ENCODE peak calls at places on chromosomes 1 and 21, in six cellular contexts. B, H, F, S, R and V are unnamed samples. For H3K4me1, the result is how much of the 10 kb centered on the place peaks cover.

GRCh38 chr1:149945206-149945605 is 8.5 kb upstream of the MTMR11 start:
- DNase-seq in B (no peak), H (no peak), F (no peak), S (no peak), R (no peak), V (no peak)

GRCh38 chr1:115654663-115655306 is 13.0 kb downstream of the VANGL1 start:
- DNase-seq in B (no peak), H (no peak), F (no peak), S (peak), R (no peak), V (no peak)

GRCh38 chr1:25068829-25069228 is 138.8 kb upstream of the RUNX3 start:
- DNase-seq in B (no peak), H (no peak), F (no peak), S (no peak), R (no peak), V (no peak)

GRCh38 chr1:172914517-172915144 is 136.1 kb downstream of the TNFSF18 start:
- DNase-seq in B (no peak), H (no peak), F (no peak), S (no peak), R (no peak), V (no peak)

GRCh38 chr21:44762221-44763049 is 39.2 kb downstream of the UBE2G2 start:
- DNase-seq in B (no peak), H (peak), F (no peak), S (no peak), R (no peak), V (no peak)

GRCh38 chr1:27589841-27590426 is 14.0 kb downstream of the AHDC1 start:
- DNase-seq in B (peak), H (no peak), F (peak), S (no peak), R (no peak), V (no peak)

GRCh38 chr1:85464497-85465098 is 361 bp downstream of the DDAH1 start:
- DNase-seq in B (peak), H (peak), F (peak), S (peak), R (peak), V (peak)

GRCh38 chr1:8118031-8118451 is 91.9 kb upstream of the ERRFI1 start:
- DNase-seq in B (peak), H (no peak), F (no peak), S (no peak), R (peak), V (no peak)

GRCh38 chr1:17207046-17207445 is 2.1 kb downstream of the PADI1 start:
- DNase-seq in B (no peak), H (no peak), F (no peak), S (no peak), R (no peak), V (no peak)

GRCh38 chr1:117674521-117675400 is 68.9 kb downstream of the TENT5C start:
- DNase-seq in B (peak), H (no peak), F (no peak), S (peak), R (no peak), V (no peak)

GRCh38 chr1:206797534-206798383 is 25.5 kb upstream of the IL10 start:
- DNase-seq in B (peak), H (no peak), F (peak), S (peak), R (peak), V (no peak)

GRCh38 chr1:68384321-68384813 is 65.4 kb downstream of the RPE65 start:
- DNase-seq in B (peak), H (no peak), F (no peak), S (no peak), R (no peak), V (no peak)

GRCh38 chr1:58628987-58629598 is 52.0 kb upstream of the TACSTD2 start:
- DNase-seq in B (no peak), H (no peak), F (no peak), S (no peak), R (no peak), V (no peak)

GRCh38 chr1:95532335-95532734 is 298.3 kb downstream of the RWDD3 start:
- DNase-seq in B (peak), H (no peak), F (no peak), S (peak), R (no peak), V (no peak)

GRCh38 chr1:206649261-206649660 is 13.9 kb downstream of the DYRK3 start:
- DNase-seq in B (no peak), H (no peak), F (no peak), S (no peak), R (no peak), V (no peak)

GRCh38 chr1:215476541-215476940 is 90.6 kb upstream of the KCTD3 start:
- DNase-seq in B (no peak), H (no peak), F (no peak), S (no peak), R (no peak), V (no peak)

GRCh38 chr1:47549532-47549931 is 111.7 kb downstream of the FOXD2 start:
- DNase-seq in B (no peak), H (no peak), F (no peak), S (no peak), R (no peak), V (no peak)

GRCh38 chr1:20343149-20343936 is 52.7 kb downstream of the VWA5B1 start:
- DNase-seq in B (no peak), H (peak), F (peak), S (peak), R (peak), V (no peak)

GRCh38 chr21:28489197-28489596 is 503.5 kb downstream of the LTN1 start:
- DNase-seq in B (no peak), H (no peak), F (no peak), S (no peak), R (no peak), V (no peak)

GRCh38 chr1:21534674-21535378 is 25.6 kb downstream of the ALPL start:
- DNase-seq in B (peak), H (no peak), F (no peak), S (peak), R (peak), V (no peak)

GRCh38 chr21:43718872-43719747 is at the start of gene PDXK:
- DNase-seq in B (peak), H (peak), F (peak), S (peak), R (peak), V (peak)

GRCh38 chr1:211145944-211146343 is 12.0 kb upstream of the KCNH1 start:
- DNase-seq in B (no peak), H (no peak), F (no peak), S (no peak), R (no peak), V (no peak)

GRCh38 chr1:231806623-231807470 is 180.3 kb downstream of the DISC1 start:
- DNase-seq in B (peak), H (peak), F (peak), S (peak), R (peak), V (peak)

GRCh38 chr1:155466996-155467395 is 95.6 kb downstream of the ASH1L start:
- DNase-seq in B (peak), H (no peak), F (no peak), S (no peak), R (no peak), V (no peak)

GRCh38 chr1:181056560-181056959 is 22.8 kb downstream of the MR1 start:
- DNase-seq in B (no peak), H (no peak), F (no peak), S (no peak), R (no peak), V (no peak)

GRCh38 chr21:22409571-22409970 is 1411.4 kb downstream of the NCAM2 start:
- DNase-seq in B (no peak), H (no peak), F (no peak), S (no peak), R (no peak), V (no peak)

GRCh38 chr1:23732363-23733224 is 10.7 kb upstream of the ELOA start:
- DNase-seq in B (peak), H (no peak), F (no peak), S (no peak), R (no peak), V (no peak)

GRCh38 chr21:36788116-36788515 is 89.2 kb downstream of the SIM2 start:
- DNase-seq in B (peak), H (no peak), F (no peak), S (no peak), R (no peak), V (no peak)

GRCh38 chr1:67645495-67646144 is 39.4 kb upstream of the GADD45A start:
- DNase-seq in B (peak), H (no peak), F (no peak), S (no peak), R (peak), V (peak)

GRCh38 chr1:108817016-108817415 is 39.9 kb downstream of the AKNAD1 start:
- DNase-seq in B (no peak), H (no peak), F (no peak), S (no peak), R (no peak), V (no peak)

GRCh38 chr1:117368116-117369108 is 1.2 kb downstream of the MAN1A2 start:
- DNase-seq in B (no peak), H (no peak), F (no peak), S (no peak), R (peak), V (no peak)

GRCh38 chr1:239722080-239722479 is 335.7 kb downstream of the CHRM3 start:
- DNase-seq in B (no peak), H (no peak), F (no peak), S (no peak), R (no peak), V (no peak)

GRCh38 chr1:31955917-31956736 is 18.0 kb upstream of the PTP4A2 start:
- DNase-seq in B (peak), H (peak), F (no peak), S (peak), R (peak), V (peak)

GRCh38 chr21:15152591-15152990 is 87.8 kb upstream of the NRIP1 start:
- DNase-seq in B (no peak), H (no peak), F (no peak), S (no peak), R (no peak), V (no peak)

DNA sequence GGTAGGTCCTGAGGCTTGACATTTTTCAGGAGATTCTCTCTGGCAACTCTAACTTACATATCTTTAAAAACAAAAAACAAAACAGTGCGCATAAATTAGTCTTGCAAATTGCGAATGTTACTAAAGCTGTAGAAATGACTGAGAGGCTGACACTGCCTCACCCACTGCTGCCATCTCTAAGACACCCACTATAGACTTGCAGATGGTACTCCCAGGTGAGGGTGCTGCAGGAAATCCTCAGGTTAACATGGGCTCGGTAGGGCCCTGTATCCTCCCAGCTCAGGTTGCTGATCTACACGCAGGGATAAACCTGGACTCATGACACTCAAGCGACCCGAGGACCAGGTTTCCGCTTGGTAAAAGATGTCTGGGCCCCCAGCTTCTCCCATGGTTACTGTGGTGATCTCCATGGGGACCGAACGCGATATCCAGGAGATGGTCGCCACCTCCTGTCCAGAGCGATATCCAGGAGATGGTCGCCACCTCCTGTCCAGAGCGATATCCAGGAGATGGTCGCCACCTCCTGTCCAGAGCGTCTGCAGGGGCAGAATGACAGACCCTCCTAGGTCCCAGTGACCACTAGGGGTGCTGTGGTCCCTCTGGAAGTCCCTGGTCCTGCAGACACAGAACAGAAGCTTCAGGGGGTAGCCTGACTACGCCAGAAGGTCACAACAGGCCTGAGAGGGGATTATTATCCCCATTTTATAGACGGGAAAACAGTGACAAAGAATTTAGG is 16.1 kb upstream of the LY9 start:
- DNase-seq in B (peak), H (no peak), F (peak), S (peak), R (peak), V (no peak)
- TF ChIP-seq CTCF in B (peak), H (no peak), F (peak), S (peak), R (peak), V (no peak)

DNA sequence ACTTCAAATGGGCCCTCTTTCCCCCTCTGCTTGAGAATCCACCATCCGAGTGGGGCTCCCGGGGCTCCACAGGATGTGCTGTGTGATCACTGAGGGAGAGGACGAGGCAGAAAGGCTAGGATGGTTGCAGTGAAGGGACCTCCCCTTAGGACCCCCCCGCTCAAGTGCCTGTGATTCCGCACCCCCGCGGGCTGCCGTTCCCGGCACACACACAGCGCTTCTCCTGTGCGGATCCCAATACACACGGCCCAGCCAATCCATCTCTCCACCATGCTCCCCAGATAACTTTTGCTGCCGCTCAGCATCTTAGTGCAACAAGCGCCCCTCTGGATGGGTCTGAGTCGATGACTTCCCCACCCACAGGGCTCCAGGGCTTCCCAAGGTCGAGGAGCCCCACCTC is 83.9 kb downstream of the CASZ1 start:
- DNase-seq in B (no peak), H (no peak), F (no peak), S (no peak), R (no peak), V (no peak)
- H3K27ac ChIP-seq in B (no peak), H (peak), F (no peak), S (no peak), R (no peak), V (peak)

DNA sequence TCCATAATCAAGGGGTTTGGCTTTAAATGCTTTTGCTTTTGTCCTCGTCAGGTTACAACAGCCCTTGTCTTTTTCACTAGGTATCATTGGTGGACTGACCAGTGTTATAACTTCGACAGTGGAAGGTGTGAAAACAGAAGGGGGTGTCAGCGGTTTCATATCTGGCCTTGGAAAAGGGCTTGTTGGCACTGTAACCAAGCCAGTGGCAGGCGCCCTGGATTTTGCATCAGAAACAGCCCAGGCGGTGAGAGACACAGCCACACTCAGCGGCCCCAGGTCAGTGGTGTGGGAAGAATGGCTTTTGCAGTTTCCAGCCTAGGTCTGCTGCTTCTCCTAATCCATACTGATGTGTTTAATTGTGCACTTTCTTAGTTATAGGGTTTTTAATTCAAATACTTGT is 157.9 kb downstream of the DHRS3 start:
- DNase-seq in B (no peak), H (peak), F (no peak), S (no peak), R (no peak), V (no peak)
- H3K4me1 ChIP-seq in B (half or more), H (half or more), F (under half), S (under half), R (under half), V (under half)

GRCh38 chr1:236392182-236392581 is 1.9 kb upstream of the EDARADD start:
- DNase-seq in B (no peak), H (no peak), F (no peak), S (no peak), R (no peak), V (no peak)

GRCh38 chr1:236394016-236394481 is at the start of gene EDARADD:
- DNase-seq in B (no peak), H (no peak), F (no peak), S (no peak), R (no peak), V (no peak)

GRCh38 chr1:236388332-236388731 is 5.8 kb upstream of the EDARADD start:
- DNase-seq in B (no peak), H (no peak), F (no peak), S (no peak), R (no peak), V (no peak)

GRCh38 chr1:236389253-236389652 is 4.8 kb upstream of the EDARADD start:
- DNase-seq in B (peak), H (no peak), F (no peak), S (no peak), R (no peak), V (no peak)

GRCh38 chr1:236391008-236391407 is 3.1 kb upstream of the EDARADD start:
- DNase-seq in B (no peak), H (no peak), F (no peak), S (no peak), R (no peak), V (no peak)
- TF ChIP-seq CTCF in B (no peak), H (no peak), F (no peak), S (no peak), R (no peak), V (no peak)

GRCh38 chr21:33384851-33385331 is 18.3 kb upstream of the IFNGR2 start:
- DNase-seq in B (no peak), H (no peak), F (no peak), S (no peak), R (no peak), V (no peak)
- H3K27ac ChIP-seq in B (no peak), H (no peak), F (no peak), S (no peak), R (no peak), V (no peak)

DNA sequence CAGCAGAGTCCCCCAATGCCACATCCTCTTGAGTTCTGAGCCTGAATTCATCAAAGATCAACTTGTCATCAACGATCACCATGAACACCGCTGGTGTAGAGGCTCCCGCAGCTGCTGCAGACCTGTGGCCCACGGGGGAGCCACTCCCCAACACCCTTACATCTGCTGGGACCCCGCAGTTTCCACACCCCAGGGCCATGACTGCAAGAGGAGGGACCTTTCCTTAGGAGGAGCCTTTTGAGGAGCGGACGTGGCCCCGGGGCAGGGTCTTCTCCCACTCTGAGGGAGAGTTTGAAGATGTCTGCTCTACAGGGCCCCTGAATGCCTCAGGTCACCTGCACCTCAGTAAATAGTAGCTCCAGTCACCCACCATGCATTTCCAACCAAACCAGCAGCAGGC is 2.7 kb downstream of the PRDM15 start:
- DNase-seq in B (no peak), H (no peak), F (no peak), S (no peak), R (no peak), V (no peak)
- H3K4me1 ChIP-seq in B (under half), H (under half), F (under half), S (under half), R (under half), V (under half)